ENCODE peak calls at places on chromosomes 16 and 17, in four cellular contexts. One of them, this sample, is unnamed.

GRCh38 chr17:27569257-27569722 is 61.7 kb upstream of the LGALS9 start:
- DNase-seq in iPS-NIHi11: peak
- DNase-seq in ovary: no peak
- DNase-seq in activated naive CD4-positive, alpha-beta T cell treated with anti-CD3 and anti-CD28 coated beads, Interleukin-2, amount 50 U/mL, for 16 hours: peak
- DNase-seq in this sample: no peak

GRCh38 chr17:28737770-28738679 is 5.8 kb upstream of the TRAF4 start:
- DNase-seq in iPS-NIHi11: peak
- DNase-seq in ovary: no peak
- DNase-seq in activated naive CD4-positive, alpha-beta T cell treated with anti-CD3 and anti-CD28 coated beads, Interleukin-2, amount 50 U/mL, for 16 hours: no peak
- DNase-seq in this sample: no peak

GRCh38 chr17:76537578-76538280 is at the start of gene CYGB:
- DNase-seq in ovary: no peak
- DNase-seq in activated naive CD4-positive, alpha-beta T cell treated with anti-CD3 and anti-CD28 coated beads, Interleukin-2, amount 50 U/mL, for 16 hours: no peak
- DNase-seq in iPS-NIHi11: peak
- DNase-seq in this sample: no peak

GRCh38 chr17:19411641-19412040 is 609 bp downstream of the RNF112 start:
- DNase-seq in ovary: no peak
- DNase-seq in iPS-NIHi11: no peak
- DNase-seq in activated naive CD4-positive, alpha-beta T cell treated with anti-CD3 and anti-CD28 coated beads, Interleukin-2, amount 50 U/mL, for 16 hours: no peak
- DNase-seq in this sample: no peak

GRCh38 chr17:19833914-19834313 is 33.8 kb downstream of the ULK2 start:
- DNase-seq in ovary: no peak
- DNase-seq in activated naive CD4-positive, alpha-beta T cell treated with anti-CD3 and anti-CD28 coated beads, Interleukin-2, amount 50 U/mL, for 16 hours: no peak
- DNase-seq in iPS-NIHi11: no peak
- DNase-seq in this sample: no peak

GRCh38 chr17:41799366-41799765 is 12.4 kb downstream of the P3H4 start:
- DNase-seq in activated naive CD4-positive, alpha-beta T cell treated with anti-CD3 and anti-CD28 coated beads, Interleukin-2, amount 50 U/mL, for 16 hours: no peak
- DNase-seq in ovary: no peak
- DNase-seq in iPS-NIHi11: no peak
- DNase-seq in this sample: no peak

GRCh38 chr16:50438041-50438437 is 69.3 kb upstream of the BRD7 start:
- DNase-seq in iPS-NIHi11: no peak
- DNase-seq in ovary: no peak
- DNase-seq in activated naive CD4-positive, alpha-beta T cell treated with anti-CD3 and anti-CD28 coated beads, Interleukin-2, amount 50 U/mL, for 16 hours: no peak
- DNase-seq in this sample: no peak

GRCh38 chr17:31918701-31919128 is 17.2 kb upstream of the UTP6 start:
- DNase-seq in activated naive CD4-positive, alpha-beta T cell treated with anti-CD3 and anti-CD28 coated beads, Interleukin-2, amount 50 U/mL, for 16 hours: no peak
- DNase-seq in iPS-NIHi11: no peak
- DNase-seq in ovary: no peak
- DNase-seq in this sample: no peak

GRCh38 chr16:79592150-79592549 is 8.4 kb downstream of the MAF start:
- DNase-seq in ovary: no peak
- DNase-seq in iPS-NIHi11: no peak
- DNase-seq in activated naive CD4-positive, alpha-beta T cell treated with anti-CD3 and anti-CD28 coated beads, Interleukin-2, amount 50 U/mL, for 16 hours: no peak
- DNase-seq in this sample: no peak

GRCh38 chr17:51372345-51373004 is 112.1 kb downstream of the UTP18 start:
- DNase-seq in activated naive CD4-positive, alpha-beta T cell treated with anti-CD3 and anti-CD28 coated beads, Interleukin-2, amount 50 U/mL, for 16 hours: no peak
- DNase-seq in ovary: no peak
- DNase-seq in iPS-NIHi11: peak
- DNase-seq in this sample: no peak

GRCh38 chr16:29700253-29700987 is 21.4 kb downstream of the QPRT start:
- DNase-seq in activated naive CD4-positive, alpha-beta T cell treated with anti-CD3 and anti-CD28 coated beads, Interleukin-2, amount 50 U/mL, for 16 hours: peak
- DNase-seq in iPS-NIHi11: peak
- DNase-seq in ovary: peak
- DNase-seq in this sample: no peak

GRCh38 chr17:59853168-59853918 is 39.4 kb downstream of the TUBD1 start:
- DNase-seq in ovary: no peak
- DNase-seq in iPS-NIHi11: peak
- DNase-seq in activated naive CD4-positive, alpha-beta T cell treated with anti-CD3 and anti-CD28 coated beads, Interleukin-2, amount 50 U/mL, for 16 hours: peak
- DNase-seq in this sample: no peak

GRCh38 chr16:84853534-84853933 is 33.7 kb downstream of the CRISPLD2 start:
- DNase-seq in activated naive CD4-positive, alpha-beta T cell treated with anti-CD3 and anti-CD28 coated beads, Interleukin-2, amount 50 U/mL, for 16 hours: no peak
- DNase-seq in iPS-NIHi11: no peak
- DNase-seq in ovary: no peak
- DNase-seq in this sample: no peak

GRCh38 chr16:28107232-28107631 is 43.7 kb upstream of the GSG1L start:
- DNase-seq in iPS-NIHi11: no peak
- DNase-seq in ovary: no peak
- DNase-seq in activated naive CD4-positive, alpha-beta T cell treated with anti-CD3 and anti-CD28 coated beads, Interleukin-2, amount 50 U/mL, for 16 hours: no peak
- DNase-seq in this sample: no peak

GRCh38 chr17:34645636-34646035 is 66.3 kb downstream of the TMEM132E start:
- DNase-seq in ovary: no peak
- DNase-seq in iPS-NIHi11: no peak
- DNase-seq in activated naive CD4-positive, alpha-beta T cell treated with anti-CD3 and anti-CD28 coated beads, Interleukin-2, amount 50 U/mL, for 16 hours: no peak
- DNase-seq in this sample: no peak

GRCh38 chr17:78387982-78388941 is 9.8 kb downstream of the PGS1 start:
- DNase-seq in activated naive CD4-positive, alpha-beta T cell treated with anti-CD3 and anti-CD28 coated beads, Interleukin-2, amount 50 U/mL, for 16 hours: no peak
- DNase-seq in ovary: no peak
- DNase-seq in iPS-NIHi11: no peak
- DNase-seq in this sample: no peak

GRCh38 chr16:86575754-86576557 is 2.4 kb upstream of the FOXL1 start:
- DNase-seq in iPS-NIHi11: peak
- DNase-seq in ovary: no peak
- DNase-seq in activated naive CD4-positive, alpha-beta T cell treated with anti-CD3 and anti-CD28 coated beads, Interleukin-2, amount 50 U/mL, for 16 hours: peak
- DNase-seq in this sample: no peak

GRCh38 chr17:59004338-59005111 is 102.2 kb downstream of the TRIM37 start:
- DNase-seq in activated naive CD4-positive, alpha-beta T cell treated with anti-CD3 and anti-CD28 coated beads, Interleukin-2, amount 50 U/mL, for 16 hours: peak
- DNase-seq in ovary: peak
- DNase-seq in iPS-NIHi11: peak
- DNase-seq in this sample: no peak

GRCh38 chr17:21358185-21358584 is 18.0 kb upstream of the KCNJ12 start:
- DNase-seq in ovary: no peak
- DNase-seq in activated naive CD4-positive, alpha-beta T cell treated with anti-CD3 and anti-CD28 coated beads, Interleukin-2, amount 50 U/mL, for 16 hours: no peak
- DNase-seq in iPS-NIHi11: no peak
- DNase-seq in this sample: no peak

GRCh38 chr17:15263206-15263579 is 1.9 kb downstream of the PMP22 start:
- DNase-seq in activated naive CD4-positive, alpha-beta T cell treated with anti-CD3 and anti-CD28 coated beads, Interleukin-2, amount 50 U/mL, for 16 hours: no peak
- DNase-seq in ovary: peak
- DNase-seq in iPS-NIHi11: peak
- DNase-seq in this sample: no peak

GRCh38 chr16:87765473-87765775 is 362 bp downstream of the KLHDC4 start:
- DNase-seq in activated naive CD4-positive, alpha-beta T cell treated with anti-CD3 and anti-CD28 coated beads, Interleukin-2, amount 50 U/mL, for 16 hours: peak
- DNase-seq in iPS-NIHi11: peak
- DNase-seq in ovary: no peak
- DNase-seq in this sample: no peak

GRCh38 chr16:80164881-80165280 is 375.9 kb upstream of the DYNLRB2 start:
- DNase-seq in iPS-NIHi11: no peak
- DNase-seq in ovary: no peak
- DNase-seq in activated naive CD4-positive, alpha-beta T cell treated with anti-CD3 and anti-CD28 coated beads, Interleukin-2, amount 50 U/mL, for 16 hours: no peak
- DNase-seq in this sample: no peak

GRCh38 chr17:34706029-34706428 is 126.6 kb downstream of the TMEM132E start:
- DNase-seq in activated naive CD4-positive, alpha-beta T cell treated with anti-CD3 and anti-CD28 coated beads, Interleukin-2, amount 50 U/mL, for 16 hours: no peak
- DNase-seq in iPS-NIHi11: peak
- DNase-seq in ovary: no peak
- DNase-seq in this sample: no peak

GRCh38 chr16:4371481-4372314 is at the start of gene VASN:
- DNase-seq in iPS-NIHi11: peak
- DNase-seq in ovary: peak
- DNase-seq in activated naive CD4-positive, alpha-beta T cell treated with anti-CD3 and anti-CD28 coated beads, Interleukin-2, amount 50 U/mL, for 16 hours: peak
- DNase-seq in this sample: peak

GRCh38 chr16:85451646-85452363 is 161.3 kb upstream of the GSE1 start:
- DNase-seq in iPS-NIHi11: no peak
- DNase-seq in ovary: no peak
- DNase-seq in activated naive CD4-positive, alpha-beta T cell treated with anti-CD3 and anti-CD28 coated beads, Interleukin-2, amount 50 U/mL, for 16 hours: no peak
- DNase-seq in this sample: no peak

GRCh38 chr17:47751471-47751870 is 18.4 kb downstream of the TBX21 start:
- DNase-seq in activated naive CD4-positive, alpha-beta T cell treated with anti-CD3 and anti-CD28 coated beads, Interleukin-2, amount 50 U/mL, for 16 hours: no peak
- DNase-seq in ovary: no peak
- DNase-seq in iPS-NIHi11: no peak
- DNase-seq in this sample: no peak

GRCh38 chr16:67517178-67517492 is 11.5 kb upstream of the RIPOR1 start:
- DNase-seq in activated naive CD4-positive, alpha-beta T cell treated with anti-CD3 and anti-CD28 coated beads, Interleukin-2, amount 50 U/mL, for 16 hours: no peak
- DNase-seq in ovary: no peak
- DNase-seq in iPS-NIHi11: no peak
- DNase-seq in this sample: no peak

GRCh38 chr17:3980381-3980975 is 16.2 kb upstream of the ATP2A3 start:
- DNase-seq in iPS-NIHi11: no peak
- DNase-seq in ovary: no peak
- DNase-seq in activated naive CD4-positive, alpha-beta T cell treated with anti-CD3 and anti-CD28 coated beads, Interleukin-2, amount 50 U/mL, for 16 hours: no peak
- DNase-seq in this sample: no peak